ENCODE peak calls at places on chromosomes 2 and 18, in five cellular contexts. H is GM23248, M is IMR-90, P is lower lobe of right lung, U is mucosa of descending colon. K is an unnamed sample.

GRCh38 chr18:48061781-48062570 is 131.5 kb upstream of the SMAD2 start:
- DNase-seq in H (peak), M (no peak), P (no peak), U (no peak), K (peak)

GRCh38 chr18:3151379-3152264 is 68.1 kb downstream of the MYOM1 start:
- DNase-seq in H (peak), M (peak), P (no peak), U (no peak), K (peak)

GRCh38 chr2:237798236-237799059 is at the start of gene RBM44:
- DNase-seq in H (no peak), M (no peak), P (no peak), U (no peak), K (no peak)

GRCh38 chr2:145751634-145752033 is 1231.7 kb upstream of the ZEB2 start:
- DNase-seq in H (peak), M (peak), P (no peak), U (no peak), K (peak)

GRCh38 chr2:52960891-52961290 is 806.7 kb upstream of the CHAC2 start:
- DNase-seq in H (no peak), M (no peak), P (no peak), U (no peak), K (no peak)

GRCh38 chr18:79681484-79682387 is 2.1 kb downstream of the CTDP1 start:
- DNase-seq in H (peak), M (no peak), P (no peak), U (peak), K (peak)

GRCh38 chr2:239520811-239521517 is 120.1 kb upstream of the HDAC4 start:
- DNase-seq in H (no peak), M (no peak), P (peak), U (no peak), K (no peak)

GRCh38 chr2:70833246-70833645 is 2.4 kb downstream of the CD207 start:
- DNase-seq in H (no peak), M (no peak), P (no peak), U (no peak), K (no peak)

GRCh38 chr2:44965684-44966083 is 24.2 kb downstream of the SIX3 start:
- DNase-seq in H (peak), M (no peak), P (no peak), U (no peak), K (no peak)

GRCh38 chr2:240992572-240993291 is 5.7 kb upstream of the SNED1 start:
- DNase-seq in H (no peak), M (no peak), P (peak), U (peak), K (no peak)

GRCh38 chr2:241833101-241833937 is 24.3 kb downstream of the NEU4 start:
- DNase-seq in H (peak), M (peak), P (no peak), U (no peak), K (no peak)

DNA sequence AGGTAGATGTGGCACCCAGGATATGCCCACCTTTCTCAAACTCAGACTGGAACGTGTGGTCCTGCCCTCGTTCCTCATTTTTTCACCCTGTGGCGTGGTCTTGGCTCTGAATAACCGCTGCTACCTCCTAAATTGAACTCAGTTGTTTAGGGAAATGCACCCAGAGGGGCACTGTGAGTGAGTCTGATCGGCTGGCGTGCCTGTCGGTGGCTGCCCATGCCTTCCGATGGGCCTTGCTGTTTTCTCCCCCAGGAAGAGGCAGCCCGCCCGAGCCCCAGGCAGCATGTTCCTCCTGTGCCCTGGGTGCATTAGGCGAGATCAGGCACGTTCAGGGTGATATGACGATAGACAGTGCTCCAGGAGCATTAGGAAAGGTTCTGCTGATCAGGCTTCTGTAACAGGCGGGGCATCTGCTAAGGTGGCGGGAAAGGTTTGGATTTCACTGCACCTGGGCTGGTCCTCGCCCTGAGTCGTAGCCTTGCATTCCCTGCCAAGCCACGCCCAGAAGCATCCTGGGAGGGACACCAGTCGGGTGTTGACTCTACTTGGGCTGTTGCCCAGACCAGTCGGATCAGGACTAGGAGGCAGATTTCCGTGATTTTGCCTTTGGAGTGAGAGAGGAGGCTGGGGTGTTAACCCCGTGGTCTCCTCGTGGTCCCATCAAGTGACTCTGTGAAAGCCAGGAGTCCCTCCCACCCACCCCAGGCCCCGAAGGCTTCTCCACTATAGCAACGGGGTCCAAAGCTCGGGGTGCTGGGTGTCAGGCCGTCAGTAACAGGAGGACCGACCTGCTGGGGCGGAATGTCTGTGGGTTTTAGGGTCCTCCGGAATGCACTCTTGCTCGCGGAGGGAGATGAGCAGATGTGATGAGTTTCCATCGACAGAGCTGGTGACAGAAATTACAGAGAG is 75.1 kb downstream of the SH3BP4 start:
- DNase-seq in H (peak), M (peak), P (peak), U (peak), K (peak)
- H3K4me3 ChIP-seq in H (peak), M (no peak), P (no peak), U (no peak), K (no peak)

GRCh38 chr18:65124633-65125032 is 626.2 kb upstream of the CDH7 start:
- DNase-seq in H (no peak), M (no peak), P (no peak), U (no peak), K (peak)
- H3K4me3 ChIP-seq in H (no peak), M (no peak), P (peak), U (no peak), K (no peak)

GRCh38 chr2:98935777-98936132 is 270 bp downstream of the CRACDL start:
- DNase-seq in H (no peak), M (no peak), P (no peak), U (no peak), K (no peak)
- H3K4me3 ChIP-seq in H (peak), M (no peak), P (peak), U (no peak), K (no peak)

GRCh38 chr2:217857624-217858506 is 144.9 kb downstream of the TNS1 start:
- DNase-seq in H (no peak), M (no peak), P (no peak), U (no peak), K (no peak)

GRCh38 chr2:217854684-217855083 is 148.1 kb downstream of the TNS1 start:
- DNase-seq in H (no peak), M (no peak), P (no peak), U (no peak), K (no peak)

GRCh38 chr2:217858519-217859466 is 144.0 kb downstream of the TNS1 start:
- DNase-seq in H (peak), M (peak), P (no peak), U (peak), K (peak)

GRCh38 chr2:217856159-217856558 is 146.6 kb downstream of the TNS1 start:
- DNase-seq in H (no peak), M (no peak), P (no peak), U (no peak), K (no peak)

DNA sequence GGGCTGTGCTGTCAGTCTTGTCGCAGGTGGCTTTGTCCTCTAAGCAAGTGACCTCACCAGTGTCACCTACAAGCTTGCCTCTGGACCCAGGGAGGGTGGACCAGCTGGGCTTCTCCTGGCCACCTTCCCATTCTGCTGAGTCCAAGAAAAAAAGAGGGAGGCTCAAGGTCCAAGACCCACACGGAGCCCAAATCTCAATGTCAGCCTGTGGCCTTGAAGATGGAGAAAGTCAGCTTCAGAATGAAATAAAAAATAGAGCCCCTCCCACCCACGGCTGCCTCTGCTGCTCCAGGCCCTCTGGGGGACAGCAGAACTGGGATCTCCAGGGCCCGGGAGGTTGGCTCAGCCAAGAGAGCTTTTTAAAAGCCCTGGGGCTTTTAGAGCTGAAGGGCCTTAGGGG is 145.9 kb downstream of the TNS1 start:
- DNase-seq in H (no peak), M (no peak), P (no peak), U (no peak), K (no peak)
- H3K4me3 ChIP-seq in H (no peak), M (no peak), P (peak), U (no peak), K (no peak)

DNA sequence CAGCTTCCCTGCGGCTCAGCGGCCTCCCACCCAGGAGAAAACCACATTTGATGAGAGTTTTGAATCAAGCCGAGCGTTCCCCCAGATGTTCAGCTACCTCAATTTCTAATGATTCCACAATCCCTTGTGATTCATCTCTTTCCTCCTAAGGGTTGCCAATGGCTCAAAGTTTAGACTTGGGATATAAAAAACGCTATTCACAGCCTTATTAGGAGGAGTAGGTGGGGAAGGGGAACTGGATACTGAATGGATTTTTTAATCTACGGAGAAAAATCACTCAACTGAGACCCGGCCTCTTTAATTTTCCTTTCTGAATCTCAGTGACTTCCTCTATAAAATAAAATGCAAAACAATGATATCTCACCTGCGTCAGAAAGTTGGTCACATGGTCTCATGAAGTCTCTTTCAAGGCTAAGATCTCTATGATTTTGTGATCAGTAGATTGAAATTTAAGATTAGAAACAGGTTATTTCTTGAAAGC is 192.6 kb upstream of the TCF4 start:
- DNase-seq in H (peak), M (peak), P (no peak), U (no peak), K (no peak)
- H3K4me3 ChIP-seq in H (peak), M (peak), P (peak), U (no peak), K (no peak)

GRCh38 chr2:197306024-197306690 is 4.4 kb downstream of the ANKRD44 start:
- DNase-seq in H (no peak), M (no peak), P (no peak), U (no peak), K (no peak)
- H3K4me3 ChIP-seq in H (no peak), M (no peak), P (no peak), U (no peak), K (no peak)